ENCODE peak calls at places on chromosomes 12 and 14, in nine cellular contexts. T, J, K, D, L, F, N, Q and O are unnamed samples.

GRCh38 chr12:3458041-3458440 is 33.0 kb upstream of the PRMT8 start:
- DNase-seq in L (no peak), K (peak), F (no peak), N (no peak), T (no peak), D (peak), J (no peak), Q (no peak), O (no peak)

GRCh38 chr14:22699801-22700564 is 55.8 kb upstream of the OR6J1 start:
- DNase-seq in J (no peak), L (peak), D (no peak), K (peak), N (no peak), Q (no peak), F (no peak), T (no peak), O (no peak)

GRCh38 chr14:105203701-105204100 is 22.6 kb upstream of the NUDT14 start:
- DNase-seq in Q (no peak), L (no peak), N (no peak), K (no peak), F (no peak), J (no peak), T (no peak), D (no peak), O (no peak)

GRCh38 chr12:18422849-18423248 is 161.5 kb downstream of the PIK3C2G start:
- DNase-seq in J (no peak), N (no peak), K (no peak), F (no peak), Q (no peak), D (no peak), L (peak), T (no peak), O (no peak)

GRCh38 chr14:66514206-66514605 is 6.3 kb downstream of the GPHN start:
- DNase-seq in T (no peak), N (no peak), F (no peak), L (peak), Q (no peak), J (no peak), D (no peak), K (no peak), O (no peak)

GRCh38 chr12:80777587-80777986 is 60.9 kb downstream of the MYF5 start:
- DNase-seq in F (no peak), T (no peak), Q (no peak), L (peak), K (no peak), N (no peak), J (no peak), D (peak), O (no peak)

GRCh38 chr12:45648070-45648469 is 81.4 kb upstream of the ARID2 start:
- DNase-seq in K (no peak), N (no peak), T (no peak), L (no peak), D (no peak), J (no peak), F (no peak), Q (no peak), O (no peak)

GRCh38 chr12:45994736-45995135 is 4.4 kb upstream of the SCAF11 start:
- DNase-seq in F (no peak), D (no peak), L (no peak), K (peak), T (no peak), J (no peak), Q (no peak), N (no peak), O (no peak)

GRCh38 chr14:66717571-66718140 is 209.7 kb downstream of the GPHN start:
- DNase-seq in D (no peak), J (no peak), N (no peak), K (no peak), T (no peak), L (no peak), F (no peak), Q (no peak), O (no peak)